ENCODE peak calls at places on chromosomes 7 and 10, in six cellular contexts. C, D, F, M, W and K are unnamed samples.

GRCh38 chr10:129825772-129826171 is 138.3 kb downstream of the EBF3 start:
- DNase-seq in C (no peak), D (no peak), F (no peak), M (no peak), W (no peak), K (no peak)

GRCh38 chr7:108310351-108310750 is 145.9 kb downstream of the NRCAM start:
- DNase-seq in C (no peak), D (no peak), F (no peak), M (peak; percentile 20), W (no peak), K (no peak)

GRCh38 chr10:78781991-78782390 is 286.8 kb upstream of the ZMIZ1 start:
- DNase-seq in C (no peak), D (no peak), F (no peak), M (no peak), W (no peak), K (no peak)

GRCh38 chr7:66946545-66946944 is 25.5 kb downstream of the TMEM248 start:
- DNase-seq in C (no peak), D (no peak), F (no peak), M (no peak), W (no peak), K (no peak)

GRCh38 chr10:16663472-16663871 is 141.8 kb upstream of the C1QL3 start:
- DNase-seq in C (no peak), D (no peak), F (no peak), M (no peak), W (no peak), K (no peak)

GRCh38 chr10:30247704-30248103 is 101.4 kb downstream of the MTPAP start:
- DNase-seq in C (no peak), D (no peak), F (no peak), M (no peak), W (no peak), K (no peak)

GRCh38 chr7:97219237-97219636 is 101.7 kb downstream of the SDHAF3 start:
- DNase-seq in C (no peak), D (no peak), F (no peak), M (no peak), W (no peak), K (no peak)

GRCh38 chr7:51350195-51350896 is 33.7 kb upstream of the COBL start:
- DNase-seq in C (no peak), D (no peak), F (peak; percentile 94), M (no peak), W (no peak), K (no peak)

GRCh38 chr10:19819419-19820033 is 3.3 kb downstream of the PLXDC2 start:
- DNase-seq in C (no peak), D (no peak), F (no peak), M (peak; percentile 71), W (no peak), K (no peak)

GRCh38 chr10:124414077-124414476 is 4.6 kb downstream of the OAT start:
- DNase-seq in C (no peak), D (no peak), F (no peak), M (peak; percentile 58), W (no peak), K (no peak)

GRCh38 chr7:129829677-129830631 is 122.8 kb downstream of the UBE2H start:
- DNase-seq in C (peak; percentile 14), D (peak; percentile 83), F (peak; percentile 78), M (peak; percentile 77), W (peak; percentile 23), K (peak; percentile 67)

GRCh38 chr7:105364748-105365147 is 24.0 kb downstream of the SRPK2 start:
- DNase-seq in C (no peak), D (no peak), F (no peak), M (no peak), W (no peak), K (no peak)

GRCh38 chr10:116676633-116677032 is 55.9 kb downstream of the PNLIPRP2 start:
- DNase-seq in C (no peak), D (no peak), F (no peak), M (no peak), W (no peak), K (no peak)

GRCh38 chr7:21611129-21611528 is 68.3 kb downstream of the DNAH11 start:
- DNase-seq in C (no peak), D (no peak), F (no peak), M (no peak), W (no peak), K (no peak)

GRCh38 chr7:144720139-144720538 is 115.7 kb downstream of the TPK1 start:
- DNase-seq in C (no peak), D (peak; percentile 57), F (no peak), M (no peak), W (no peak), K (no peak)

GRCh38 chr10:3969876-3970666 is 185.1 kb upstream of the KLF6 start:
- DNase-seq in C (no peak), D (peak; percentile 73), F (no peak), M (no peak), W (no peak), K (no peak)

GRCh38 chr7:140696679-140697446 is at the start of gene NDUFB2:
- DNase-seq in C (no peak), D (peak; percentile 95), F (peak; percentile 84), M (peak; percentile 86), W (peak; percentile 30), K (peak; percentile 80)

GRCh38 chr7:26397786-26398435 is 106.2 kb downstream of the SNX10 start:
- DNase-seq in C (no peak), D (peak; percentile 75), F (no peak), M (no peak), W (no peak), K (no peak)

GRCh38 chr10:43118631-43119415 is 19.4 kb upstream of the CSGALNACT2 start:
- DNase-seq in C (no peak), D (no peak), F (no peak), M (no peak), W (no peak), K (no peak)

GRCh38 chr10:86367339-86367951 is 850 bp upstream of the GRID1 start:
- DNase-seq in C (no peak), D (no peak), F (no peak), M (no peak), W (no peak), K (no peak)

GRCh38 chr10:121736315-121737002 is 138.2 kb upstream of the FGFR2 start:
- DNase-seq in C (no peak), D (no peak), F (no peak), M (no peak), W (no peak), K (no peak)

GRCh38 chr7:96034940-96035727 is 262.8 kb downstream of the DYNC1I1 start:
- DNase-seq in C (no peak), D (no peak), F (peak; percentile 54), M (no peak), W (no peak), K (no peak)

GRCh38 chr10:79027147-79028055 is 41.4 kb upstream of the ZMIZ1 start:
- DNase-seq in C (no peak), D (no peak), F (no peak), M (no peak), W (peak; percentile 37), K (peak; percentile 40)

GRCh38 chr7:111090834-111091233 is at the start of gene LRRN3:
- DNase-seq in C (no peak), D (peak; percentile 22), F (peak; percentile 68), M (peak; percentile 59), W (no peak), K (peak; percentile 29)

GRCh38 chr10:43212043-43212721 is 54.7 kb downstream of the RASGEF1A start:
- DNase-seq in C (no peak), D (no peak), F (no peak), M (no peak), W (no peak), K (no peak)

GRCh38 chr7:100602889-100603696 is 930 bp downstream of the PCOLCE start:
- DNase-seq in C (no peak), D (peak; percentile 79), F (no peak), M (peak; percentile 92), W (no peak), K (no peak)

GRCh38 chr7:68014031-68014774 is 1017.6 kb downstream of the TYW1 start:
- DNase-seq in C (no peak), D (no peak), F (peak; percentile 89), M (no peak), W (no peak), K (no peak)

GRCh38 chr7:101913876-101914275 is 96.5 kb downstream of the CUX1 start:
- DNase-seq in C (no peak), D (no peak), F (no peak), M (no peak), W (no peak), K (no peak)

GRCh38 chr7:151245360-151246160 is 2.9 kb downstream of the SMARCD3 start:
- DNase-seq in C (peak; percentile 66), D (no peak), F (no peak), M (peak; percentile 90), W (peak; percentile 40), K (peak; percentile 71)

GRCh38 chr10:71433983-71434744 is 37.4 kb downstream of the CDH23 start:
- DNase-seq in C (no peak), D (no peak), F (no peak), M (no peak), W (no peak), K (peak; percentile 17)

GRCh38 chr7:94223375-94224084 is 171.2 kb upstream of the COL1A2 start:
- DNase-seq in C (no peak), D (peak; percentile 82), F (no peak), M (peak; percentile 24), W (no peak), K (no peak)

GRCh38 chr7:39453743-39454355 is 112.4 kb upstream of the YAE1 start:
- DNase-seq in C (no peak), D (peak; percentile 70), F (peak; percentile 29), M (peak; percentile 53), W (peak; percentile 6), K (peak; percentile 68)

GRCh38 chr10:74081192-74081803 is 69.3 kb downstream of the AP3M1 start:
- DNase-seq in C (no peak), D (peak; percentile 42), F (no peak), M (peak; percentile 65), W (peak; percentile 7), K (peak; percentile 58)

GRCh38 chr10:124075116-124075955 is 18.1 kb downstream of the CHST15 start:
- DNase-seq in C (no peak), D (peak; percentile 48), F (no peak), M (no peak), W (no peak), K (no peak)

GRCh38 chr7:158065340-158065739 is 522.3 kb downstream of the PTPRN2 start:
- DNase-seq in C (no peak), D (no peak), F (no peak), M (no peak), W (no peak), K (no peak)

GRCh38 chr10:97411411-97411810 is 10.3 kb upstream of the RRP12 start:
- DNase-seq in C (no peak), D (no peak), F (no peak), M (no peak), W (no peak), K (no peak)

GRCh38 chr10:114519306-114519669 is 115.0 kb upstream of the AFAP1L2 start:
- DNase-seq in C (no peak), D (no peak), F (no peak), M (no peak), W (no peak), K (no peak)